ENCODE peak calls at places on chromosomes 7 and 10, in six cellular contexts. One of them, this sample, is unnamed.

GRCh38 chr10:6089334-6090219 is 743 bp downstream of the RBM17 start:
- DNase-seq in K562: no peak
- DNase-seq in HL-60: no peak
- DNase-seq in GM12878: no peak
- DNase-seq in SK-N-SH: peak
- DNase-seq in H1: no peak
- DNase-seq in this sample: peak

GRCh38 chr7:7895004-7895650 is 73.5 kb upstream of the GLCCI1 start:
- DNase-seq in HL-60: no peak
- DNase-seq in SK-N-SH: no peak
- DNase-seq in K562: no peak
- DNase-seq in H1: no peak
- DNase-seq in GM12878: no peak
- DNase-seq in this sample: no peak

GRCh38 chr7:14747701-14748100 is 154.8 kb downstream of the DGKB start:
- DNase-seq in K562: no peak
- DNase-seq in H1: no peak
- DNase-seq in SK-N-SH: no peak
- DNase-seq in GM12878: no peak
- DNase-seq in HL-60: no peak
- DNase-seq in this sample: no peak

GRCh38 chr10:122239578-122240257 is 31.4 kb upstream of the BTBD16 start:
- DNase-seq in GM12878: no peak
- DNase-seq in SK-N-SH: no peak
- DNase-seq in HL-60: no peak
- DNase-seq in K562: no peak
- DNase-seq in H1: no peak
- DNase-seq in this sample: no peak

GRCh38 chr7:115526272-115526671 is 504.3 kb downstream of the TFEC start:
- DNase-seq in H1: peak
- DNase-seq in K562: no peak
- DNase-seq in SK-N-SH: no peak
- DNase-seq in HL-60: no peak
- DNase-seq in GM12878: no peak
- DNase-seq in this sample: no peak

GRCh38 chr10:68816796-68817412 is 10.4 kb upstream of the STOX1 start:
- DNase-seq in GM12878: no peak
- DNase-seq in K562: no peak
- DNase-seq in SK-N-SH: no peak
- DNase-seq in HL-60: no peak
- DNase-seq in H1: no peak
- DNase-seq in this sample: no peak

GRCh38 chr7:157278791-157279678 is 57.8 kb upstream of the DNAJB6 start:
- DNase-seq in H1: no peak
- DNase-seq in HL-60: no peak
- DNase-seq in SK-N-SH: peak
- DNase-seq in K562: peak
- DNase-seq in GM12878: no peak
- DNase-seq in this sample: no peak

GRCh38 chr7:119969054-119969453 is 303.9 kb upstream of the KCND2 start:
- DNase-seq in SK-N-SH: no peak
- DNase-seq in GM12878: no peak
- DNase-seq in H1: no peak
- DNase-seq in K562: no peak
- DNase-seq in HL-60: no peak
- DNase-seq in this sample: no peak

GRCh38 chr10:101244321-101245050 is 15.2 kb upstream of the LBX1 start:
- DNase-seq in SK-N-SH: no peak
- DNase-seq in GM12878: no peak
- DNase-seq in H1: no peak
- DNase-seq in HL-60: no peak
- DNase-seq in K562: no peak
- DNase-seq in this sample: no peak

GRCh38 chr7:2952316-2952715 is 91.4 kb downstream of the CARD11 start:
- DNase-seq in K562: no peak
- DNase-seq in GM12878: no peak
- DNase-seq in SK-N-SH: no peak
- DNase-seq in HL-60: no peak
- DNase-seq in H1: no peak
- DNase-seq in this sample: no peak

GRCh38 chr10:77175631-77176222 is 461.9 kb downstream of the KCNMA1 start:
- DNase-seq in SK-N-SH: no peak
- DNase-seq in HL-60: no peak
- DNase-seq in GM12878: no peak
- DNase-seq in H1: no peak
- DNase-seq in K562: no peak
- DNase-seq in this sample: no peak

GRCh38 chr7:87413029-87413428 is 62.5 kb downstream of the ABCB4 start:
- DNase-seq in GM12878: no peak
- DNase-seq in K562: no peak
- DNase-seq in SK-N-SH: no peak
- DNase-seq in HL-60: no peak
- DNase-seq in H1: no peak
- DNase-seq in this sample: no peak

GRCh38 chr10:80554050-80554449 is 16.3 kb downstream of the SH2D4B start:
- DNase-seq in H1: no peak
- DNase-seq in HL-60: no peak
- DNase-seq in K562: no peak
- DNase-seq in SK-N-SH: no peak
- DNase-seq in GM12878: no peak
- DNase-seq in this sample: no peak

GRCh38 chr10:21677551-21677950 is 143.5 kb downstream of the MLLT10 start:
- DNase-seq in H1: no peak
- DNase-seq in K562: no peak
- DNase-seq in HL-60: no peak
- DNase-seq in GM12878: no peak
- DNase-seq in SK-N-SH: no peak
- DNase-seq in this sample: no peak

GRCh38 chr10:22280078-22280477 is 36.1 kb upstream of the COMMD3 start:
- DNase-seq in K562: no peak
- DNase-seq in SK-N-SH: no peak
- DNase-seq in HL-60: no peak
- DNase-seq in GM12878: no peak
- DNase-seq in H1: no peak
- DNase-seq in this sample: no peak

GRCh38 chr7:117072620-117073118 is 119.4 kb downstream of the ST7 start:
- DNase-seq in H1: no peak
- DNase-seq in GM12878: no peak
- DNase-seq in HL-60: no peak
- DNase-seq in K562: no peak
- DNase-seq in SK-N-SH: peak
- DNase-seq in this sample: no peak
- TF ChIP-seq GABPA in H1: no peak
- TF ChIP-seq GABPA in GM12878: no peak
- TF ChIP-seq GABPA in HL-60: no peak
- TF ChIP-seq GABPA in K562: no peak
- TF ChIP-seq GABPA in SK-N-SH: no peak
- TF ChIP-seq GABPA in this sample: no peak

GRCh38 chr7:131604841-131605279 is 48.4 kb upstream of the PODXL start:
- DNase-seq in HL-60: no peak
- DNase-seq in K562: no peak
- DNase-seq in GM12878: no peak
- DNase-seq in H1: peak
- DNase-seq in SK-N-SH: no peak
- DNase-seq in this sample: no peak
- TF ChIP-seq GABPA in HL-60: no peak
- TF ChIP-seq GABPA in K562: no peak
- TF ChIP-seq GABPA in GM12878: no peak
- TF ChIP-seq GABPA in H1: no peak
- TF ChIP-seq GABPA in SK-N-SH: peak
- TF ChIP-seq GABPA in this sample: no peak

GRCh38 chr10:132001238-132001977 is 19.7 kb upstream of the BNIP3 start:
- DNase-seq in SK-N-SH: no peak
- DNase-seq in H1: no peak
- DNase-seq in K562: peak
- DNase-seq in HL-60: no peak
- DNase-seq in GM12878: no peak
- DNase-seq in this sample: peak
- TF ChIP-seq GABPA in SK-N-SH: no peak
- TF ChIP-seq GABPA in H1: no peak
- TF ChIP-seq GABPA in K562: no peak
- TF ChIP-seq GABPA in HL-60: no peak
- TF ChIP-seq GABPA in GM12878: no peak
- TF ChIP-seq GABPA in this sample: no peak

DNA sequence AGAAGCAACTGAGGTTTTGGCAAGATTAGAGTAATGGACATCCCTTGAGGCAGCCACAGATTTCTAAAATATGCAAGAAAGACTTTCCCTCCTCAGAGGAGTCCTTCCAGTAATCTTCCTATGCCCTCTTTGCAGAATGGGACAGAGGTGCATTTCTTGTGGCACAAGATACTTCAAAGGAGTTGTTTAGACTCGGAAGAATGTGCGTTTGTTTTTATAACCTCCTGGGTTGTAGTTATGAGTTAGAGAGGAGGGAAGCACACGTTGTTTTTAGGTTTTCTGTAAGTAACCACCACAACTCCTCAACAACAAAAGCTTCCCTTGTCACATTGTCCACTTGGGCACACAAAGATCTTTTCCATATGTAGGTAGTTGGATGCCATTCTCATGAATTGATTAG is 78.1 kb upstream of the GLI3 start:
- DNase-seq in H1: no peak
- DNase-seq in HL-60: no peak
- DNase-seq in SK-N-SH: no peak
- DNase-seq in GM12878: no peak
- DNase-seq in K562: no peak
- DNase-seq in this sample: no peak
- TF ChIP-seq GABPA in H1: no peak
- TF ChIP-seq GABPA in HL-60: no peak
- TF ChIP-seq GABPA in SK-N-SH: no peak
- TF ChIP-seq GABPA in GM12878: no peak
- TF ChIP-seq GABPA in K562: no peak
- TF ChIP-seq GABPA in this sample: no peak

This sample was measured in HepG2.